ENCODE peak calls at places on chromosomes 11 and 22, in six cellular contexts. W, L, Y, C, S and Q are unnamed samples.

GRCh38 chr11:55726715-55727324 is 46.4 kb upstream of the OR5D13 start:
- DNase-seq in Y (peak; percentile 31), S (no peak), C (no peak), L (no peak), W (no peak), Q (peak; percentile 62)

GRCh38 chr22:42769574-42770447 is 49.1 kb upstream of the A4GALT start:
- DNase-seq in S (no peak), Y (no peak), C (peak; percentile 62), W (peak; percentile 95), L (peak; percentile 86), Q (peak; percentile 46)

GRCh38 chr11:22703040-22703439 is 36.6 kb downstream of the GAS2 start:
- DNase-seq in S (no peak), C (peak; percentile 93), Y (no peak), W (peak; percentile 77), L (peak; percentile 34), Q (no peak)

GRCh38 chr11:113552271-113552670 is 77.1 kb upstream of the DRD2 start:
- DNase-seq in Y (no peak), C (no peak), W (no peak), L (no peak), S (no peak), Q (peak; percentile 68)

GRCh38 chr22:37230673-37231405 is 13.2 kb downstream of the RAC2 start:
- DNase-seq in S (no peak), C (no peak), W (no peak), Y (peak; percentile 86), L (no peak), Q (peak; percentile 57)

GRCh38 chr11:86291466-86292262 is 10.4 kb upstream of the HIKESHI start:
- DNase-seq in C (peak; percentile 49), W (peak; percentile 55), L (peak; percentile 79), Y (peak; percentile 63), S (peak; percentile 43), Q (peak; percentile 96)

GRCh38 chr22:37569009-37569920 is 9.0 kb downstream of the CDC42EP1 start:
- DNase-seq in Y (no peak), L (no peak), W (no peak), C (no peak), S (peak; percentile 81), Q (no peak)

GRCh38 chr11:108914981-108915380 is 250.1 kb downstream of the DDX10 start:
- DNase-seq in Y (no peak), W (peak; percentile 71), S (no peak), C (no peak), L (no peak), Q (no peak)

GRCh38 chr11:19625438-19625837 is 87.2 kb upstream of the NAV2 start:
- DNase-seq in Y (no peak), L (peak; percentile 24), C (no peak), S (no peak), W (peak; percentile 34), Q (no peak)

GRCh38 chr11:62104816-62105610 is 18.8 kb upstream of the INCENP start:
- DNase-seq in L (peak; percentile 84), W (peak; percentile 61), S (no peak), C (peak; percentile 75), Y (no peak), Q (no peak)

GRCh38 chr22:22228921-22229320 is 15.7 kb upstream of the VPREB1 start:
- DNase-seq in C (no peak), L (no peak), W (no peak), Y (no peak), S (no peak), Q (no peak)

GRCh38 chr11:119421941-119422504 is 949 bp downstream of the THY1 start:
- DNase-seq in Y (no peak), L (peak; percentile 73), C (no peak), W (peak; percentile 24), S (no peak), Q (no peak)

GRCh38 chr11:86403458-86403857 is 28.8 kb downstream of the CCDC81 start:
- DNase-seq in L (no peak), S (no peak), Y (no peak), W (no peak), C (no peak), Q (no peak)

GRCh38 chr22:35648066-35649025 is at the start of gene APOL6:
- DNase-seq in S (peak; percentile 32), L (peak; percentile 85), C (peak; percentile 50), Y (peak; percentile 86), W (peak; percentile 76), Q (peak; percentile 56)

GRCh38 chr22:27097481-27097880 is 440.1 kb downstream of the MIAT start:
- DNase-seq in W (no peak), Y (no peak), C (no peak), L (no peak), S (no peak), Q (no peak)

GRCh38 chr22:43191831-43192230 is 4.9 kb upstream of the TTLL12 start:
- DNase-seq in S (no peak), Y (no peak), W (no peak), C (no peak), L (no peak), Q (no peak)

GRCh38 chr11:47136921-47137320 is 39.8 kb downstream of the ARFGAP2 start:
- DNase-seq in C (no peak), W (no peak), Y (no peak), S (no peak), L (no peak), Q (no peak)

GRCh38 chr11:26801601-26802000 is 79.7 kb upstream of the SLC5A12 start:
- DNase-seq in S (no peak), C (no peak), L (no peak), Y (no peak), W (no peak), Q (no peak)

GRCh38 chr11:10181811-10182210 is 112.2 kb downstream of the SBF2 start:
- DNase-seq in W (peak; percentile 36), S (no peak), C (peak; percentile 48), L (peak; percentile 80), Y (peak; percentile 44), Q (peak; percentile 46)

GRCh38 chr11:2835768-2836150 is 49.8 kb downstream of the CDKN1C start:
- DNase-seq in C (no peak), Y (no peak), W (no peak), S (no peak), L (no peak), Q (no peak)

GRCh38 chr11:108117746-108118371 is 3.5 kb upstream of the ACAT1 start:
- DNase-seq in W (peak; percentile 76), C (peak; percentile 64), S (no peak), L (peak; percentile 71), Y (peak; percentile 58), Q (peak; percentile 91)

DNA sequence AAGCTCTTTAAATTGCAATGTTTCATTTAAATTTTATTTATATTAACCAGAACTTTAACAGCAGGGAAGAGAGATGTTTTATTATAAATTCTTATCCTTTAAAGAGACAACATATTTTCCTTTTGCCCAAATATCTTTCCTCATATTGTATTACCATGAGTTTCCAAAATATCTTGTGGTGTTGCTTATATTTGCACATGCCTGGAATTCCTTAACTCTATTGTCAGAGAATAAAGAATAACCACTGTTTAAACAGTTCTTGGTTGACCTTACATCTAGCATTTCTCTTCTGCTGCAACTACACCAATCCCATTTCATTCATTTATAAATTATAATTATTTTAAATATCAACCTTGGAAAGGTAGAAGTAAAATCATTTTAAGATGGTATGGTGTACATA is 923.4 kb downstream of the KCNA4 start:
- DNase-seq in S (no peak), L (peak; percentile 70), W (peak; percentile 63), C (peak; percentile 42), Y (no peak), Q (no peak)
- H3K9ac ChIP-seq in S (no peak overlapping the region), L (peak overlapping the region; percentile 9), W (no peak overlapping the region), C (no peak overlapping the region), Y (no peak overlapping the region), Q (no peak overlapping the region)

GRCh38 chr22:39315389-39315788 is 4.0 kb downstream of the RPL3 start:
- DNase-seq in Y (no peak), C (peak; percentile 30), W (no peak), S (no peak), L (peak; percentile 35), Q (no peak)

GRCh38 chr22:39316440-39317083 is 2.9 kb downstream of the RPL3 start:
- DNase-seq in W (peak; percentile 95), C (peak; percentile 88), Y (peak; percentile 84), S (peak; percentile 88), L (peak; percentile 95), Q (peak; percentile 81)

GRCh38 chr22:39313258-39314001 is 6.0 kb downstream of the RPL3 start:
- DNase-seq in S (no peak), L (no peak), W (no peak), Y (no peak), C (no peak), Q (no peak)

GRCh38 chr22:39312410-39312809 is 7.0 kb downstream of the RPL3 start:
- DNase-seq in W (no peak), C (no peak), S (peak; percentile 32), Y (no peak), L (peak; percentile 29), Q (no peak)

DNA sequence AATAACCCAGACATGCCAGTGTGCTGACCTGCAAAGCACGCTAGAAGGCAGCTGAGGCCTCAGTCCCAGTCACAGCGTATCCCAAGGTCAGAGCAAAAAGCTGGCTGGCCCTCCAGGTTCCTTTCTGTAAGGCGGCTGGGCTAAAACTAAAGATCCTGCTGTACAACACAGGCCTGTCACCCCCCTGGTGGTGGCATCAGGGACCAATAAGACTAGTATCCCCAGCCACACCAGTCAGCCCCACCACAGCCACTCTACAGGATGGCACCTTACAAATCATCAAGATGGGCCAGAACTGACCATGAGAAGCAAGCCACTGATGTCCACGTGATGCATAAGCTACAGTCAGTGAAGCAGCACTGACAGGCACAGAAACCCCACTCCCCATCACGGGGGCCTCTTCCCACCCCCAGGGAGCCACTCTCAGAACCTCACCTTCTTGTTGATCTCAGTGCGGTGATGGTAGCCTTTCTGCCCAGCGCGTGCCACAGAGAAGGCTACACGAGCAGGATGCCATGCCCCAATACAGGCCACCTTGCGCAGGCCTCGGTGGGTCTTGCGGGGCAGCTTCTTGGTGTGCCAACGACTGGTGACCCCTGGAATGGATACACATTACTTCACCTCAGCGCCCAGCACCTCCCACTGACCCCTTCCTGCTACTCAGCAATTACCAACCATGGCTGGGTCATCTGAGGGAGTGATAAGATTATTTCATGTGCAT is 5.0 kb downstream of the RPL3 start:
- DNase-seq in C (no peak), S (peak; percentile 54), Y (no peak), L (peak; percentile 47), W (no peak), Q (no peak)
- H3K27ac ChIP-seq in C (no peak overlapping the region), S (no peak overlapping the region), Y (no peak overlapping the region), L (peak overlapping the region; percentile 17), W (no peak overlapping the region), Q (no peak overlapping the region)

DNA sequence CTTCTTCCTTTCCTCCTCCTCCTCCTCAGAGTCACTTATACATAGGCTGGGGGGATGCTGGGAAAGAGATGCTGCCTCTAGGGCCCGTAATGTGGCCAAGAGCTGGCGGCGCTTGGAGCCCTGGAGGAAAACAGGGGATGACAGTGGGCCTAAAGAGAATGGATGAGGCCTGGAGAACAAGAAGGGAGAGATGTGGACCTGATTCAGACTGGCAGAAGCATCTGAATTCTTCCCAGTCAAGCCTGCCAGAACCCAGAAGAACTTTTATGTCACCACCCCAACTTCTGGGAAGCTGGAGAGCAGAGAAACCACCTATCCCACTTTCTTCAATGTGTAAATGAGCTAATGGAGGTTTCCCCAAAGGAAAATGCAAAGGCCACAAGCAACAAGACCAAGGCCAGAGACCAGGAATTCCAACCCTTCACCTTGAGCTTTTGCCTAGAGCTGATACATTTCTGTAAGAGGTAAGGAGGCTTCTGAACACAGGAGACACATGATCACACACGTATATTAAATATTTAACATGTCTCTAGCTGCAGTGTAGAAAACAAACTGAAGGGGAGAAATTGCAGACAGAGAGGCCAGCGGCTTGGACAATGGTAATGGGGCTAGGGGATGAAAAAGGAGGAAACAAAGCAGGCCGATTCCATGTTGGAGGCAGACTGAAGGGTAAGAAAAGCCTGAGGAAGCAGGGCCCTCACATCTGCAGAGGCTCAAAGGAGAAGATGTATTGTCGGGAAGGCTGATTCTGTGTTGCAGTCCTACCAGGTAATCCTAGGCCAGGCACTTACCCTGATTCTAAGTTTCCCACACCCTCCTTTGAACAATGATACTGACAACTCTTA is 1.1 kb downstream of the RRP8 start:
- DNase-seq in Y (no peak), W (no peak), S (no peak), C (no peak), L (peak; percentile 44), Q (no peak)
- H3K9ac ChIP-seq in Y (peak overlapping the region; percentile 86), W (peak overlapping the region; percentile 88), S (peak overlapping the region; percentile 74), C (peak overlapping the region; percentile 79), L (peak overlapping the region; percentile 88), Q (peak overlapping the region; percentile 90)

GRCh38 chr11:102561636-102562035 is 31.1 kb upstream of the MMP7 start:
- DNase-seq in S (no peak), L (no peak), W (no peak), Y (no peak), C (no peak), Q (no peak)
- H3K27ac ChIP-seq in S (no peak overlapping the region), L (no peak overlapping the region), W (no peak overlapping the region), Y (no peak overlapping the region), C (no peak overlapping the region), Q (no peak overlapping the region)